ENCODE peak calls at places on chromosomes 1 and 21, in four cellular contexts. N is AG10803, S is astrocyte, K is tibial nerve. W is an unnamed sample.

GRCh38 chr1:98104285-98104684 is 183.5 kb upstream of the DPYD start:
- DNase-seq in S (peak; percentile 76), K (no peak), N (peak; percentile 95), W (no peak)

GRCh38 chr1:10253755-10254154 is 43.4 kb downstream of the KIF1B start:
- DNase-seq in S (peak; percentile 92), K (peak; percentile 31), N (peak; percentile 94), W (no peak)

GRCh38 chr1:179877586-179878265 is at the start of gene TOR1AIP2:
- DNase-seq in S (peak; percentile 57), N (peak; percentile 74), K (peak; percentile 89), W (peak; percentile 77)

GRCh38 chr1:8374812-8375211 is 56.9 kb downstream of the SLC45A1 start:
- DNase-seq in K (no peak), N (peak; percentile 51), S (no peak), W (no peak)

GRCh38 chr1:107669996-107670395 is 295.0 kb downstream of the VAV3 start:
- DNase-seq in N (peak; percentile 63), S (peak; percentile 59), K (peak; percentile 42), W (no peak)

GRCh38 chr1:201447911-201448871 is 20.8 kb downstream of the PHLDA3 start:
- DNase-seq in K (peak; percentile 75), S (peak; percentile 66), N (peak; percentile 75), W (peak; percentile 84)

GRCh38 chr1:185788386-185788785 is 54.2 kb downstream of the HMCN1 start:
- DNase-seq in N (no peak), K (no peak), S (no peak), W (no peak)

GRCh38 chr1:178959543-178960460 is 65.9 kb upstream of the FAM20B start:
- DNase-seq in N (no peak), K (no peak), S (no peak), W (no peak)

GRCh38 chr1:53733975-53734649 is 4.9 kb downstream of the GLIS1 start:
- DNase-seq in K (no peak), N (peak; percentile 78), S (peak; percentile 87), W (no peak)

GRCh38 chr1:39898146-39898545 is 3.6 kb downstream of the MYCL start:
- DNase-seq in N (no peak), S (no peak), K (no peak), W (no peak)

GRCh38 chr21:36608251-36608650 is 90.7 kb upstream of the SIM2 start:
- DNase-seq in K (no peak), S (no peak), N (no peak), W (no peak)

GRCh38 chr21:36603221-36603620 is 95.7 kb upstream of the SIM2 start:
- DNase-seq in S (no peak), K (no peak), N (no peak), W (no peak)

GRCh38 chr21:36606983-36607325 is 92.0 kb upstream of the SIM2 start:
- DNase-seq in S (no peak), N (no peak), K (no peak), W (no peak)

GRCh38 chr21:36609654-36610053 is 89.3 kb upstream of the SIM2 start:
- DNase-seq in N (no peak), S (no peak), K (no peak), W (no peak)

GRCh38 chr21:36606292-36606982 is 92.5 kb upstream of the SIM2 start:
- DNase-seq in N (no peak), K (no peak), S (no peak), W (no peak)
- TF ChIP-seq CTCF in N (no peak), K (no peak), S (no peak), W (no peak)

GRCh38 chr21:24014381-24014780 is 1592.9 kb downstream of the MRPL39 start:
- DNase-seq in K (no peak), S (no peak), N (no peak), W (no peak)
- TF ChIP-seq CTCF in K (no peak), S (no peak), N (no peak), W (no peak)

GRCh38 chr21:28674807-28675206 is 317.9 kb downstream of the LTN1 start:
- DNase-seq in K (no peak), N (no peak), S (no peak), W (no peak)
- TF ChIP-seq CTCF in K (no peak), N (no peak), S (no peak), W (no peak)

GRCh38 chr1:160225345-160225744 is 20.2 kb downstream of the PEA15 start:
- DNase-seq in N (no peak), S (no peak), K (no peak), W (no peak)

GRCh38 chr1:160220301-160220700 is 15.1 kb downstream of the PEA15 start:
- DNase-seq in N (no peak), S (no peak), K (no peak), W (no peak)

GRCh38 chr1:160221089-160221488 is 15.9 kb downstream of the PEA15 start:
- DNase-seq in K (no peak), N (peak; percentile 58), S (no peak), W (no peak)

GRCh38 chr1:160224606-160225005 is 19.4 kb downstream of the PEA15 start:
- DNase-seq in K (no peak), S (no peak), N (no peak), W (no peak)

DNA sequence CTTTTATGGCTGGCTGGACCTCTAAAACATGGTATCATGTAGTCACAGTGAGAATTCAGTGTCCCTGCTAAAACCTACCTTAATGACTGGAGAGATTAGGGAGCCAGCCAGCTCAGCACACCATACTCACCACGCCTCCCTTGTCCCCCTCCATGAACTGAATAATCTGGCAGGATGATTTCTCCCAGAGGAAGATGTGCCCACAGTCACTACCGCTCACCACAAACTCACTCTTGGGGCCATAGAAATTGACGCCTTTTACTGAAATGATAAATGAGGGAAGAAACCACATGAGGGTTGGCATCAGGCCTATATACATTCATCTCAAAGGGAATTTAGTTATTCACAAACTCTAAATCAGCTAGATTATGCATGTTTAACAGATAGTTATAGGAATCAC is 17.3 kb downstream of the PEA15 start:
- DNase-seq in S (peak; percentile 78), K (no peak), N (no peak), W (no peak)
- TF ChIP-seq CTCF in S (no peak), K (no peak), N (no peak), W (no peak)

DNA sequence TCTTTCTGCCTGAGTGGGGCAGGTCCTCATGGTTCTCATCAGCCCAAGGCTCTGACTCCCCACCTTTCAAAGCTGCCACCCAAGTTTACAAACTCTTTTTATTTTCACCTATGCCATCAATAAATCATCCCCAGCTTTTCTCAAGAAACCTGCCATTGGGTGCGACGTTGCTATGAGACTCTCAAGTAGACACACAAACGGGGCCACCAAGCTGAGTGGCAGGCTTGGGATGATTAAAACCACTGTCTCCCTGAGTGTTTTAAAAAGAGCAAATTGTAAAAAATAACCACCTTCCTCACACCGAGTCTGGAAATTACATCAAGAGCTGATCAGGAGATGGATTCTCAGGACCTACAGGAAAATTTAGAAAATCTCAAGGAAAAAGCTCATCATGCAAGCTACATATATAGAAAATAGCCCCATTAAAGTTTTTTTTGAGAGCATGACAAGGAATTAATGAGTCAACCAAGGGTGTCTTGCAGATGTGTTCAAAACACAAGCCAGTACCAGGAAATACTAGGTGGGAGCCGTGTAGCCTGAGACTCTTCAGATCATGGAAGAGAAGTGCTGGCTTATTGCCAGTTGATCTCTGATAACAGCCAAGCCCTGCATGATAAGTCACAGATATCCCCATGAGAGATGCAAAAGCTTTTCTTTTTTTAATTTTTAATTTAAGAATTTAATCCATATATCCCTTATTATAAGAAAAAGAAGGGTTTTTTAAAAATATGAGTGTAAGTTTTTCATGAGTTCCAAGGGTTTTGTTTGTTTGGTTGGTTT is 158.4 kb upstream of the BACE2 start:
- DNase-seq in N (no peak), K (no peak), S (no peak), W (no peak)
- TF ChIP-seq CTCF in N (no peak), K (no peak), S (no peak), W (no peak)

GRCh38 chr1:20167126-20167525 is 18.8 kb upstream of the UBXN10 start:
- DNase-seq in K (no peak), N (no peak), S (no peak), W (no peak)

GRCh38 chr1:20164694-20165202 is 21.1 kb upstream of the UBXN10 start:
- DNase-seq in N (no peak), K (peak; percentile 30), S (no peak), W (no peak)

GRCh38 chr1:20166047-20166446 is 19.8 kb upstream of the UBXN10 start:
- DNase-seq in K (no peak), S (no peak), N (no peak), W (no peak)

GRCh38 chr1:20168547-20169491 is 17.1 kb upstream of the UBXN10 start:
- DNase-seq in N (no peak), K (no peak), S (no peak), W (no peak)

GRCh38 chr1:20165522-20165951 is 20.4 kb upstream of the UBXN10 start:
- DNase-seq in N (no peak), K (no peak), S (no peak), W (no peak)
- TF ChIP-seq CTCF in N (peak; percentile 33), K (no peak), S (peak; percentile 45), W (no peak)

DNA sequence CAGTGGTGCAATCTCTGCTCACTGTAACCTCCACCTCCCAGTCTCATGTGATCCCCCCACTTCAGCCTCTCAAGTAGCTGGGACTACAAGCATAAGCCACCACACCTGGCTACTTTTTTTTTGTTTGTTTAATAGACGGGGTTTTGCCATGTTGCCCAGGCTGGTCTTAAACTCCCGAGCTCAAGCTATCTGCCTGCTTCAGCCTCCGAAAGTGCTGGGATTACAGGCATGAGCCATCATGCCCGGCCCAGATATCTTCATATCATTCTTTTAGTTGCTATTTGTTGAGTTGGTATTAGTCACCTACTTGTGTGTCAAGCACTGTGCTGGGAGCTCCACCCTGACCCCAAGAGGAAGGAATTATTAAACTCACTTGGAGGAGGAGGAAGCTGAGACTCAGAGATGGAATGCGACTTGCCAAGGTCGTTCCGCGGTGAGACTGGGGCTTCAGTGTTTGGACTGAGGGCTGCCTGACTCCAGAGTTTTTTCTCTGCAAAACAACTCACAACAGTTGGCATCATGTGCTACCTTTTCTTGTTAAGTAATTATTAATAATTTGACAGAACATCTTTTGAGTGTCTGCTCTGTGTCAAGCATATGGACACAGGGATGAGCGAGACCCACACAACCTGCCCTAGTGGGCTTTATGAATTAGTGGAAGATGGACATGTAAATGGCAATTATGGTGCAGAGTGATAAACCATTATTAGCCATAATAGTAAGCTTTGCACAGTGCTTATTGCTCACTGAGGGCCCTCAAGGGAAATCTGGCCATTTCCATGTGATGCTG is 132.0 kb downstream of the FOXD2 start:
- DNase-seq in S (peak; percentile 95), K (peak; percentile 59), N (peak; percentile 93), W (no peak)
- TF ChIP-seq CTCF in S (peak; percentile 60), K (peak; percentile 30), N (peak; percentile 72), W (no peak)

GRCh38 chr1:55128418-55128817 is 86.7 kb downstream of the USP24 start:
- DNase-seq in N (no peak), S (no peak), K (no peak), W (no peak)

GRCh38 chr1:55129194-55129728 is 85.9 kb downstream of the USP24 start:
- DNase-seq in N (peak; percentile 32), K (peak; percentile 43), S (peak; percentile 90), W (no peak)

GRCh38 chr1:55131801-55132200 is 83.4 kb downstream of the USP24 start:
- DNase-seq in K (no peak), N (peak; percentile 21), S (peak; percentile 77), W (no peak)

GRCh38 chr1:55134152-55134808 is 80.9 kb downstream of the USP24 start:
- DNase-seq in K (no peak), S (no peak), N (no peak), W (no peak)

GRCh38 chr1:55131218-55131617 is 83.9 kb downstream of the USP24 start:
- DNase-seq in N (no peak), K (no peak), S (no peak), W (no peak)
- TF ChIP-seq CTCF in N (no peak), K (no peak), S (no peak), W (no peak)